ENCODE peak calls at places on chromosome 14, in four cellular contexts. J, Z, D and H are unnamed samples.

GRCh38 chr14:76862546-76863282 is 36.5 kb downstream of the LRRC74A start:
- DNase-seq in J (no peak), Z (no peak), D (no peak), H (no peak)

GRCh38 chr14:66070542-66071319 is 415.4 kb upstream of the CCDC196 start:
- DNase-seq in J (peak; percentile 62), Z (no peak), D (peak; percentile 70), H (peak; percentile 14)

GRCh38 chr14:75631453-75631831 is 29.2 kb downstream of the ERG28 start:
- DNase-seq in J (no peak), Z (no peak), D (no peak), H (peak; percentile 40)

GRCh38 chr14:58593977-58594376 is 43.8 kb upstream of the DACT1 start:
- DNase-seq in J (no peak), Z (no peak), D (no peak), H (no peak)

GRCh38 chr14:95901014-95901413 is 24.4 kb downstream of the TUNAR start:
- DNase-seq in J (no peak), Z (no peak), D (no peak), H (no peak)

GRCh38 chr14:22332671-22333407 is 256.2 kb downstream of the DAD1 start:
- DNase-seq in J (no peak), Z (no peak), D (no peak), H (no peak)

GRCh38 chr14:75232597-75232996 is 46.0 kb upstream of the FOS start:
- DNase-seq in J (peak; percentile 68), Z (no peak), D (no peak), H (no peak)

GRCh38 chr14:61174395-61175386 is 106.4 kb downstream of the TMEM30B start:
- DNase-seq in J (no peak), Z (no peak), D (no peak), H (peak; percentile 84)

GRCh38 chr14:94500264-94500663 is 9.0 kb downstream of the SERPINA12 start:
- DNase-seq in J (no peak), Z (no peak), D (no peak), H (no peak)

GRCh38 chr14:62661818-62662217 is 383.4 kb downstream of the KCNH5 start:
- DNase-seq in J (no peak), Z (no peak), D (no peak), H (no peak)

GRCh38 chr14:68306934-68307758 is 485.7 kb downstream of the ZFP36L1 start:
- DNase-seq in J (no peak), Z (no peak), D (no peak), H (no peak)

GRCh38 chr14:93857081-93857480 is 68.8 kb upstream of the PRIMA1 start:
- DNase-seq in J (no peak), Z (no peak), D (no peak), H (no peak)

GRCh38 chr14:104789752-104790743 is 5.5 kb downstream of the AKT1 start:
- DNase-seq in J (no peak), Z (no peak), D (no peak), H (no peak)

GRCh38 chr14:93537962-93538361 is 107.2 kb downstream of the UNC79 start:
- DNase-seq in J (no peak), Z (no peak), D (no peak), H (no peak)

GRCh38 chr14:95156153-95156764 is 1.1 kb downstream of the DICER1 start:
- DNase-seq in J (peak; percentile 24), Z (no peak), D (no peak), H (peak; percentile 33)

GRCh38 chr14:69637503-69638030 is 26.2 kb downstream of the SUSD6 start:
- DNase-seq in J (no peak), Z (no peak), D (peak; percentile 23), H (no peak)

GRCh38 chr14:65850429-65851145 is 438.1 kb downstream of the FUT8 start:
- DNase-seq in J (no peak), Z (no peak), D (no peak), H (no peak)

GRCh38 chr14:20219033-20219432 is 4.5 kb upstream of the OR11H6 start:
- DNase-seq in J (no peak), Z (no peak), D (no peak), H (no peak)

GRCh38 chr14:46197856-46198255 is 453.7 kb downstream of the RPL10L start:
- DNase-seq in J (no peak), Z (no peak), D (peak; percentile 5), H (no peak)

GRCh38 chr14:49447725-49448124 is 138.5 kb downstream of the RPS29 start:
- DNase-seq in J (no peak), Z (no peak), D (no peak), H (no peak)

GRCh38 chr14:101151930-101152310 is 248.4 kb upstream of the RTL1 start:
- DNase-seq in J (no peak), Z (no peak), D (no peak), H (no peak)

GRCh38 chr14:60508707-60509437 is at the start of gene SIX6:
- DNase-seq in J (no peak), Z (no peak), D (peak; percentile 25), H (no peak)

GRCh38 chr14:30559638-30560071 is 697 bp downstream of the G2E3 start:
- DNase-seq in J (peak; percentile 56), Z (no peak), D (no peak), H (peak; percentile 55)

GRCh38 chr14:103879570-103880333 is 32.4 kb upstream of the PPP1R13B start:
- DNase-seq in J (no peak), Z (no peak), D (no peak), H (no peak)

GRCh38 chr14:65972891-65973290 is 513.3 kb upstream of the CCDC196 start:
- DNase-seq in J (no peak), Z (no peak), D (no peak), H (peak; percentile 51)

GRCh38 chr14:88346048-88346639 is 23.1 kb upstream of the KCNK10 start:
- DNase-seq in J (no peak), Z (no peak), D (no peak), H (peak; percentile 20)

GRCh38 chr14:46344327-46344937 is 307.1 kb downstream of the RPL10L start:
- DNase-seq in J (peak; percentile 34), Z (no peak), D (peak; percentile 27), H (peak; percentile 2)

GRCh38 chr14:31927348-31927826 is 149.7 kb upstream of the ARHGAP5 start:
- DNase-seq in J (no peak), Z (peak; percentile 95), D (no peak), H (peak; percentile 97)

GRCh38 chr14:54787263-54787662 is 115.4 kb downstream of the GCH1 start:
- DNase-seq in J (no peak), Z (no peak), D (no peak), H (no peak)

GRCh38 chr14:65827520-65827919 is 415.0 kb downstream of the FUT8 start:
- DNase-seq in J (no peak), Z (no peak), D (no peak), H (no peak)

GRCh38 chr14:26863736-26864135 is 265.9 kb upstream of the NOVA1 start:
- DNase-seq in J (no peak), Z (no peak), D (no peak), H (peak; percentile 28)

GRCh38 chr14:91263329-91263728 is 18.8 kb upstream of the GPR68 start:
- DNase-seq in J (no peak), Z (no peak), D (no peak), H (no peak)

GRCh38 chr14:91261115-91261514 is 16.6 kb upstream of the GPR68 start:
- DNase-seq in J (peak; percentile 33), Z (no peak), D (no peak), H (no peak)

GRCh38 chr14:91261986-91262549 is 17.6 kb upstream of the GPR68 start:
- DNase-seq in J (no peak), Z (no peak), D (no peak), H (no peak)

GRCh38 chr14:91265404-91265803 is 20.9 kb upstream of the GPR68 start:
- DNase-seq in J (no peak), Z (no peak), D (no peak), H (no peak)

GRCh38 chr14:91264151-91265150 is 19.9 kb upstream of the GPR68 start:
- DNase-seq in J (no peak), Z (no peak), D (no peak), H (no peak)
- H3K4me3 ChIP-seq in J (no peak overlapping the region), Z (peak overlapping the region; percentile 46), D (peak overlapping the region; percentile 50), H (peak overlapping the region; percentile 45)

DNA sequence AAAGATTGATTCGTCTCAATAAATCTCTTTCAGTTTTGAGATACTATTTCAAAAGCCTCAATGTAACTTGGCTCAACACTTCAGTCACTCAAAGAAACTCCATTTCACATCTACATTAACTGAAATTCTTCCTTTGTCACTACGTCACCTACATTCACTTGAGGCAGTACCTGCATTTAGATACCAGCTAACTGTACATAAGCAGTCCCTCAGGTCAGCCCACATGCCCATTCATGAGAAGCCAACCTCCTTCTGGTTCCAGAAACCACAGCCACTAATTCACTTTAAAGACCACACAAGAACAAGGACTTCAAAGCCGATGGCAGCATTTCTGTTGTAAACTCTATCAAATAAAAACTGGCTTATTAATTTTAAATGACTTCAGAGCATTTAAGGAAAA is 43.0 kb downstream of the SETD3 start:
- DNase-seq in J (no peak), Z (no peak), D (no peak), H (no peak)
- TF ChIP-seq CTCF in J (no peak), Z (no peak), D (no peak), H (no peak)

GRCh38 chr14:55929136-55929535 is 189.1 kb upstream of the PELI2 start:
- DNase-seq in J (no peak), Z (no peak), D (no peak), H (no peak)
- H3K4me3 ChIP-seq in J (no peak overlapping the region), Z (no peak overlapping the region), D (no peak overlapping the region), H (no peak overlapping the region)

GRCh38 chr14:80055226-80055625 is 156.1 kb downstream of the DIO2 start:
- DNase-seq in J (no peak), Z (no peak), D (no peak), H (no peak)

GRCh38 chr14:80059041-80059440 is 152.3 kb downstream of the DIO2 start:
- DNase-seq in J (no peak), Z (no peak), D (no peak), H (no peak)

GRCh38 chr14:80054020-80054419 is 157.3 kb downstream of the DIO2 start:
- DNase-seq in J (no peak), Z (no peak), D (no peak), H (no peak)

DNA sequence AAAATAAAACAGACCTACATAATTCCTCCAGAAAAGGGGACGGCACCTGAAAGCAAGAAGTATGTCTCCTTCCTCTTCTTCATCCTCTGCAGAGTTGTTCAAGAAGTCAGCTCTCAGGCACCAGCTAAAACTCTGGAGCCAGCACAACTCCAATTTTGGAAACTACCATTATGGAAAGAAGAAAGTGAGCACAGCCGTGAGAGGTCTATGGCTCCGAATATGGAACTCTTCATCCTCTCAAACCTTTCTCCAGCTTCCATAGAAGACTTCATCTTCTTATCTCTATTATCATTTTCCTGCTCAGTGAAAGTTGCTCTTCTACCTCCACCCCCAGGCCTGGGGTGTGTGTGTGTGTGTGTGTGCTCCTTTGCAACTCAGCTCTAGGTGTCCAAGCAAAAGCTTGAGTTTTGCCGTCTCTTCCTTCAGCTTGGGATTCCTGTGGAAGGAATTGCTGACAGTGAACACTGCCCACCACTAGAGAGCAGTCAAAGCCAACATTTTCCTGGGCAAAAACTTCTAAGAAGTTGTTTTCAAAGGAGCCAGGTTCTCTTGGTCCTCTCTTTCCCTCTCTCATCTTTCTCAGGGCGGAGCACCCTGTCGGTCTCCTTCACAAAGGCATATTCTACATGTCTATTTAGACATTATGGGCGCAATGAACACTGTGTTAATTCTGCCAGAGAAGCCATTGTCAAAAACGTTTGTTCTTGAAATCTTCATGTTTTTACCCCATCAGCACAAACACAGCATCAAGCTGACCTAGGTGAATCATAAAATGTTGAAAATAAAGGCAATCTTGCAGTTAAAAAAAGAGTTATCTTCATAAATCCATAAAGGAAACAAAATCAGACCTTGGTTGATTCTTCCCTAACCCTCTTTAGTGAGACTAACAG is 155.1 kb downstream of the DIO2 start:
- DNase-seq in J (peak; percentile 22), Z (no peak), D (peak; percentile 20), H (peak; percentile 66)
- TF ChIP-seq CTCF in J (peak; percentile 76), Z (peak; percentile 82), D (peak; percentile 75), H (peak; percentile 85)

GRCh38 chr14:35285168-35285990 is 6.8 kb upstream of the PSMA6 start:
- DNase-seq in J (peak; percentile 81), Z (no peak), D (no peak), H (no peak)
- H3K4me3 ChIP-seq in J (peak overlapping the region; percentile 59), Z (no peak overlapping the region), D (no peak overlapping the region), H (no peak overlapping the region)